ENCODE peak calls at places on chromosomes 2 and 18, in four cellular contexts. One of them, this sample, is unnamed.

GRCh38 chr18:75135158-75135725 is 73.7 kb downstream of the PTGR3 start:
- DNase-seq in lung microvascular endothelial cell: no peak
- DNase-seq in left ventricle myocardium inferior: no peak
- DNase-seq in left cardiac atrium: no peak
- DNase-seq in this sample: no peak

GRCh38 chr2:70094978-70095832 is 7.9 kb downstream of the PCBP1 start:
- DNase-seq in left ventricle myocardium inferior: peak; percentile 32
- DNase-seq in lung microvascular endothelial cell: peak; percentile 51
- DNase-seq in left cardiac atrium: peak; percentile 63
- DNase-seq in this sample: no peak

GRCh38 chr2:236642584-236643291 is 73.1 kb downstream of the ACKR3 start:
- DNase-seq in lung microvascular endothelial cell: peak; percentile 11
- DNase-seq in left cardiac atrium: peak; percentile 93
- DNase-seq in left ventricle myocardium inferior: peak; percentile 86
- DNase-seq in this sample: no peak

GRCh38 chr18:62991959-62992358 is 276.6 kb downstream of the PHLPP1 start:
- DNase-seq in left cardiac atrium: no peak
- DNase-seq in lung microvascular endothelial cell: no peak
- DNase-seq in left ventricle myocardium inferior: no peak
- DNase-seq in this sample: no peak

GRCh38 chr18:74513883-74514205 is 17.7 kb downstream of the CNDP2 start:
- DNase-seq in lung microvascular endothelial cell: no peak
- DNase-seq in left cardiac atrium: no peak
- DNase-seq in left ventricle myocardium inferior: no peak
- DNase-seq in this sample: no peak

GRCh38 chr2:74763962-74764428 is 69.9 kb upstream of the HK2 start:
- DNase-seq in lung microvascular endothelial cell: no peak
- DNase-seq in left cardiac atrium: no peak
- DNase-seq in left ventricle myocardium inferior: no peak
- DNase-seq in this sample: no peak

GRCh38 chr2:43082111-43082877 is 144.1 kb downstream of the ZFP36L2 start:
- DNase-seq in left ventricle myocardium inferior: peak; percentile 82
- DNase-seq in lung microvascular endothelial cell: peak; percentile 82
- DNase-seq in left cardiac atrium: peak; percentile 76
- DNase-seq in this sample: no peak

GRCh38 chr18:73043231-73044000 is 175.6 kb upstream of the NETO1 start:
- DNase-seq in lung microvascular endothelial cell: no peak
- DNase-seq in left cardiac atrium: no peak
- DNase-seq in left ventricle myocardium inferior: no peak
- DNase-seq in this sample: no peak

GRCh38 chr18:74225193-74225840 is 66.4 kb downstream of the CYB5A start:
- DNase-seq in lung microvascular endothelial cell: no peak
- DNase-seq in left ventricle myocardium inferior: no peak
- DNase-seq in left cardiac atrium: no peak
- DNase-seq in this sample: no peak

GRCh38 chr2:208595386-208596275 is 189.0 kb downstream of the PTH2R start:
- DNase-seq in left cardiac atrium: no peak
- DNase-seq in left ventricle myocardium inferior: no peak
- DNase-seq in lung microvascular endothelial cell: no peak
- DNase-seq in this sample: no peak

GRCh38 chr2:103809946-103810345 is 1044.0 kb upstream of the POU3F3 start:
- DNase-seq in lung microvascular endothelial cell: no peak
- DNase-seq in left cardiac atrium: no peak
- DNase-seq in left ventricle myocardium inferior: no peak
- DNase-seq in this sample: no peak

GRCh38 chr2:215931256-215931903 is 82.0 kb downstream of the MREG start:
- DNase-seq in left cardiac atrium: peak; percentile 48
- DNase-seq in lung microvascular endothelial cell: peak; percentile 82
- DNase-seq in left ventricle myocardium inferior: peak; percentile 20
- DNase-seq in this sample: peak; percentile 26

GRCh38 chr2:149652925-149653324 is 65.3 kb upstream of the MMADHC start:
- DNase-seq in left ventricle myocardium inferior: peak; percentile 29
- DNase-seq in lung microvascular endothelial cell: no peak
- DNase-seq in left cardiac atrium: peak; percentile 18
- DNase-seq in this sample: no peak

GRCh38 chr2:184644685-184645084 is 46.4 kb downstream of the ZNF804A start:
- DNase-seq in lung microvascular endothelial cell: no peak
- DNase-seq in left cardiac atrium: no peak
- DNase-seq in left ventricle myocardium inferior: no peak
- DNase-seq in this sample: no peak

GRCh38 chr2:196112408-196113039 is 43.9 kb upstream of the DNAH7 start:
- DNase-seq in lung microvascular endothelial cell: no peak
- DNase-seq in left ventricle myocardium inferior: no peak
- DNase-seq in left cardiac atrium: no peak
- DNase-seq in this sample: no peak

GRCh38 chr2:62343636-62344349 is 147.9 kb downstream of the B3GNT2 start:
- DNase-seq in lung microvascular endothelial cell: no peak
- DNase-seq in left cardiac atrium: no peak
- DNase-seq in left ventricle myocardium inferior: no peak
- DNase-seq in this sample: no peak

GRCh38 chr2:72034353-72035095 is 113.1 kb downstream of the CYP26B1 start:
- DNase-seq in left ventricle myocardium inferior: no peak
- DNase-seq in left cardiac atrium: no peak
- DNase-seq in lung microvascular endothelial cell: no peak
- DNase-seq in this sample: no peak

This sample was measured in GM18507.